ENCODE peak calls at places on chromosomes 16 and 17, in seven cellular contexts. R is CD4-positive, alpha-beta T cell; C is fibroblast of mammary gland; Z is activated B cell treated with CpG ODN at 0.5 μM for 24 hours; H is dorsolateral prefrontal cortex; E is NCI-H1105; B is HT-29. G is an unnamed sample.
A peak's percentile ranks its signal among the peaks of the same experiment; 100 is the strongest.

GRCh38 chr17:80109713-80110446 is 8.5 kb downstream of the GAA start:
- DNase-seq in Z (no peak), C (no peak), H (no peak), B (no peak), R (no peak), E (peak; percentile 86), G (no peak)

GRCh38 chr17:19753049-19753444 is 4.9 kb upstream of the ALDH3A1 start:
- DNase-seq in Z (no peak), C (peak; percentile 66), R (no peak), H (no peak), E (peak; percentile 55), B (peak; percentile 80), G (no peak)

GRCh38 chr16:2519711-2520080 is 475 bp upstream of the AMDHD2 start:
- DNase-seq in E (no peak), C (no peak), R (no peak), B (no peak), Z (no peak), H (no peak), G (no peak)

GRCh38 chr16:48193846-48194245 is 38.1 kb upstream of the ABCC12 start:
- DNase-seq in E (no peak), R (no peak), C (no peak), H (no peak), Z (no peak), B (no peak), G (no peak)

GRCh38 chr16:87715658-87716057 is 50.1 kb downstream of the KLHDC4 start:
- DNase-seq in E (no peak), C (peak; percentile 14), H (no peak), B (no peak), Z (no peak), R (no peak), G (no peak)

GRCh38 chr16:46961373-46962353 is 11.8 kb downstream of the DNAJA2 start:
- DNase-seq in B (no peak), E (no peak), H (no peak), C (peak; percentile 31), Z (no peak), R (no peak), G (peak; percentile 17)

GRCh38 chr17:48816774-48817590 is at the start of gene TTLL6:
- DNase-seq in C (peak; percentile 55), B (peak; percentile 73), Z (peak; percentile 57), R (peak; percentile 82), H (peak; percentile 43), E (peak; percentile 95), G (peak; percentile 71)

GRCh38 chr16:69611103-69611640 is 45.4 kb downstream of the NFAT5 start:
- DNase-seq in C (no peak), Z (no peak), E (no peak), R (no peak), H (no peak), B (no peak), G (no peak)

GRCh38 chr17:42502091-42502490 is 34.0 kb upstream of the NAGLU start:
- DNase-seq in C (no peak), H (no peak), R (no peak), E (no peak), B (no peak), Z (no peak), G (no peak)

GRCh38 chr17:30095507-30096244 is 20.9 kb upstream of the NSRP1 start:
- DNase-seq in R (no peak), E (no peak), H (no peak), B (peak; percentile 66), Z (no peak), C (peak; percentile 80), G (no peak)

GRCh38 chr17:49183801-49184200 is 26.6 kb downstream of the GNGT2 start:
- DNase-seq in R (no peak), E (no peak), Z (no peak), B (no peak), H (no peak), C (no peak), G (no peak)

GRCh38 chr17:68198931-68199836 is 48.7 kb upstream of the AMZ2 start:
- DNase-seq in C (no peak), Z (peak; percentile 53), E (peak; percentile 44), H (peak; percentile 26), R (peak; percentile 49), B (no peak), G (peak; percentile 52)

GRCh38 chr16:11245988-11246387 is 10.0 kb downstream of the SOCS1 start:
- DNase-seq in R (no peak), E (no peak), B (no peak), C (no peak), H (no peak), Z (no peak), G (no peak)

GRCh38 chr17:69213059-69213813 is 15.4 kb downstream of the ABCA10 start:
- DNase-seq in B (no peak), Z (no peak), E (no peak), R (no peak), C (no peak), H (no peak), G (no peak)

GRCh38 chr16:87620201-87620495 is 17.8 kb downstream of the JPH3 start:
- DNase-seq in Z (no peak), R (no peak), E (no peak), B (no peak), H (no peak), C (no peak), G (no peak)

GRCh38 chr17:76179496-76180467 is 38.7 kb upstream of the FOXJ1 start:
- DNase-seq in E (no peak), H (no peak), C (peak; percentile 23), B (no peak), Z (no peak), R (peak; percentile 23), G (peak; percentile 25)

GRCh38 chr16:21194771-21195301 is 16.5 kb downstream of the ZP2 start:
- DNase-seq in Z (no peak), E (no peak), H (no peak), C (peak; percentile 52), B (no peak), R (no peak), G (no peak)

GRCh38 chr16:58421529-58421928 is 29.3 kb downstream of the GINS3 start:
- DNase-seq in H (peak; percentile 31), R (no peak), C (peak; percentile 55), E (no peak), Z (no peak), B (no peak), G (no peak)

GRCh38 chr17:3988297-3989120 is 24.3 kb upstream of the ATP2A3 start:
- DNase-seq in R (no peak), E (no peak), C (peak; percentile 26), B (no peak), H (no peak), Z (no peak), G (no peak)

GRCh38 chr16:65789148-65789545 is 577.3 kb upstream of the CDH5 start:
- DNase-seq in E (no peak), B (no peak), Z (no peak), R (no peak), C (no peak), H (no peak), G (no peak)

GRCh38 chr16:4517812-4518211 is 20.8 kb downstream of the CDIP1 start:
- DNase-seq in H (peak; percentile 72), R (no peak), E (no peak), C (peak; percentile 38), Z (no peak), B (peak; percentile 40), G (no peak)

GRCh38 chr17:17059301-17059890 is 17.1 kb downstream of the MPRIP start:
- DNase-seq in B (no peak), H (no peak), C (no peak), R (no peak), E (no peak), Z (peak; percentile 4), G (no peak)

GRCh38 chr16:28821874-28822519 is 802 bp upstream of the ATXN2L start:
- DNase-seq in E (no peak), C (peak; percentile 13), Z (no peak), B (peak; percentile 23), H (no peak), R (no peak), G (no peak)

GRCh38 chr17:61395983-61396585 is 3.6 kb upstream of the TBX2 start:
- DNase-seq in H (no peak), C (no peak), R (no peak), E (no peak), B (no peak), Z (no peak), G (no peak)

GRCh38 chr16:71430744-71431143 is 11.1 kb downstream of the TLE7 start:
- DNase-seq in H (no peak), Z (no peak), E (no peak), B (no peak), R (no peak), C (no peak), G (no peak)

GRCh38 chr16:26795184-26795583 is 271.5 kb upstream of the C16orf82 start:
- DNase-seq in R (no peak), Z (no peak), E (no peak), C (no peak), H (no peak), B (peak; percentile 34), G (peak; percentile 1)

GRCh38 chr16:66617728-66618127 is 13.2 kb downstream of the CMTM3 start:
- DNase-seq in C (no peak), Z (no peak), E (no peak), H (no peak), R (no peak), B (no peak), G (no peak)

GRCh38 chr16:58492735-58493134 is 7.2 kb upstream of the NDRG4 start:
- DNase-seq in Z (no peak), C (no peak), E (no peak), B (no peak), H (peak; percentile 68), R (no peak), G (no peak)

GRCh38 chr16:49504626-49505025 is 131.0 kb downstream of the C16orf78 start:
- DNase-seq in B (no peak), R (no peak), Z (no peak), H (no peak), E (no peak), C (no peak), G (no peak)

GRCh38 chr17:79835953-79836951 is 3.0 kb downstream of the CBX4 start:
- DNase-seq in H (no peak), R (no peak), E (no peak), B (peak; percentile 73), C (no peak), Z (no peak), G (no peak)

GRCh38 chr17:59680314-59680713 is 26.9 kb downstream of the PTRH2 start:
- DNase-seq in E (no peak), Z (no peak), B (no peak), R (no peak), C (peak; percentile 32), H (no peak), G (no peak)

GRCh38 chr17:59154335-59154720 is 658 bp downstream of the SKA2 start:
- DNase-seq in C (peak; percentile 50), H (peak; percentile 40), Z (peak; percentile 22), B (peak; percentile 70), E (peak; percentile 50), R (no peak), G (no peak)

GRCh38 chr16:28155293-28155692 is 56.5 kb downstream of the XPO6 start:
- DNase-seq in B (no peak), H (no peak), C (peak; percentile 52), Z (no peak), R (no peak), E (no peak), G (no peak)

GRCh38 chr17:49845210-49845782 is 2.6 kb downstream of the TAC4 start:
- DNase-seq in B (no peak), C (no peak), R (no peak), Z (no peak), H (no peak), E (no peak), G (no peak)

GRCh38 chr17:1365445-1366039 is 34.5 kb downstream of the YWHAE start:
- DNase-seq in B (peak; percentile 75), Z (no peak), C (peak; percentile 82), E (peak; percentile 48), H (peak; percentile 71), R (peak; percentile 35), G (peak; percentile 50)

GRCh38 chr17:38703742-38704644 is 1.1 kb upstream of the MLLT6 start:
- DNase-seq in Z (peak; percentile 57), C (peak; percentile 26), B (peak; percentile 99), R (peak; percentile 64), H (peak; percentile 18), E (peak; percentile 84), G (peak; percentile 42)

GRCh38 chr16:55557186-55557585 is 9.3 kb upstream of the CAPNS2 start:
- DNase-seq in H (no peak), Z (no peak), B (no peak), E (no peak), C (no peak), R (no peak), G (no peak)

GRCh38 chr16:75095637-75096036 is 20.9 kb downstream of the LDHD start:
- DNase-seq in B (no peak), C (no peak), Z (no peak), E (no peak), R (no peak), H (no peak), G (no peak)